ENCODE peak calls at places on chromosomes 3 and 15, in seven cellular contexts. L is HCT116, C is HepG2, H is SK-N-SH, V is GM12878, T is K562, D is H1. M is an unnamed sample.

GRCh38 chr3:150746791-150747590 is 16.0 kb downstream of the SIAH2 start:
- DNase-seq in L (no peak), C (no peak), H (no peak), V (no peak), T (no peak), D (no peak), M (no peak)

GRCh38 chr3:71542548-71543370 is 40.8 kb downstream of the FOXP1 start:
- DNase-seq in L (no peak), C (no peak), H (peak), V (no peak), T (peak), D (no peak), M (no peak)

GRCh38 chr15:81507831-81508230 is 133.8 kb upstream of the TMC3 start:
- DNase-seq in L (no peak), C (no peak), H (no peak), V (no peak), T (no peak), D (no peak), M (no peak)

GRCh38 chr3:33578325-33579180 is 138.3 kb upstream of the UBP1 start:
- DNase-seq in L (no peak), C (peak), H (no peak), V (no peak), T (no peak), D (no peak), M (no peak)

GRCh38 chr15:46710561-46710960 is 1006.7 kb upstream of the SEMA6D start:
- DNase-seq in L (no peak), C (no peak), H (no peak), V (no peak), T (no peak), D (no peak), M (no peak)

GRCh38 chr15:39127925-39128617 is 452.8 kb upstream of the THBS1 start:
- DNase-seq in L (peak), C (peak), H (no peak), V (no peak), T (peak), D (no peak), M (peak)

GRCh38 chr15:35301088-35301487 is 216.0 kb upstream of the NANOGP8 start:
- DNase-seq in L (no peak), C (no peak), H (no peak), V (no peak), T (no peak), D (no peak), M (no peak)

GRCh38 chr3:51813539-51813938 is 34.5 kb upstream of the IQCF6 start:
- DNase-seq in L (no peak), C (no peak), H (peak), V (no peak), T (no peak), D (no peak), M (no peak)

GRCh38 chr3:46867550-46867898 is 4.3 kb upstream of the MYL3 start:
- DNase-seq in L (no peak), C (no peak), H (no peak), V (no peak), T (no peak), D (no peak), M (no peak)

GRCh38 chr3:73813291-73813977 is 188.7 kb upstream of the PDZRN3 start:
- DNase-seq in L (no peak), C (no peak), H (peak), V (no peak), T (no peak), D (no peak), M (peak)

GRCh38 chr15:88940110-88940675 is 27.0 kb upstream of the MFGE8 start:
- DNase-seq in L (no peak), C (no peak), H (no peak), V (no peak), T (no peak), D (no peak), M (no peak)

GRCh38 chr15:83206971-83207621 is 527 bp downstream of the HDGFL3 start:
- DNase-seq in L (no peak), C (no peak), H (peak), V (no peak), T (peak), D (no peak), M (peak)

GRCh38 chr3:134079111-134079531 is 49.4 kb upstream of the SLCO2A1 start:
- DNase-seq in L (no peak), C (peak), H (no peak), V (no peak), T (no peak), D (no peak), M (no peak)
- TF ChIP-seq JUND in L (no peak), C (no peak), H (no peak), V (no peak), T (no peak), D (no peak), M (no peak)

GRCh38 chr3:30539214-30539613 is 67.2 kb upstream of the TGFBR2 start:
- DNase-seq in L (peak), C (no peak), H (no peak), V (no peak), T (no peak), D (no peak), M (peak)
- TF ChIP-seq JUND in L (no peak), C (no peak), H (no peak), V (no peak), T (no peak), D (no peak), M (no peak)

GRCh38 chr3:141306922-141307321 is 61.4 kb upstream of the ZBTB38 start:
- DNase-seq in L (no peak), C (no peak), H (no peak), V (no peak), T (no peak), D (no peak), M (no peak)
- TF ChIP-seq JUND in L (no peak), C (no peak), H (no peak), V (no peak), T (no peak), D (no peak), M (no peak)

DNA sequence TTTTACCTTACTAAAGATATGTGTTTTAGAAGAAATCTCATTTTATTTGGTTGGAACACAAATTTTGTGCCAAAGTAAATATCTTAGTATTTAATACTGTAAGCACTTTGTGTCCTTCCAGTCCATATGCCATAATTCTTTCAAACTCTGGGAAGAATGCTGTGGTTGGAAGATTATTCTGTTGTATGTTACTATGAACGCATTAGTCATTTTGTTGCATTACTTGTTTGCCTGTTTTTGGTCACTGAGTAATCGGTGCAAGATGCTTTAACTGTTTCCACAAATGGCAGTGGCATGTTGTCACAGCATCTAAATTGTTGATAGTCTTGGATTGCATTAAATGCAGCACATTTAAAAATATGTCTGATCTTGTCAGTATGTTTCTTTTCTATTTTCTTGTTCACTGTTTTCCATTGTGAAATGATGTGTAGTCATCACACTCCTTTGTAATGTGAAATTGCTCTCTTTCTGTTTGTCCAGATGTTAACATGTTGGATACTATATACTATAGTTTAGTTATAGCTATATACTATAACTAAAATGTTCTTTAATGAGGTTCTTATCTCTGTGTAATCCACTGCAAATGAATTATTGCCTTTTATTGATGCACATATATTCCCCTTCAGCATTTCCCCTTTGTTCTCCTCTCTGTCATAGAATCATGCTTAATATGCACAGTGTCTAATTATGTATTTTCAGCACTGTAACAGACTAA is 89.9 kb upstream of the FLNB start:
- DNase-seq in L (no peak), C (no peak), H (no peak), V (no peak), T (no peak), D (no peak), M (no peak)
- TF ChIP-seq JUND in L (no peak), C (no peak), H (peak), V (no peak), T (no peak), D (no peak), M (no peak)